ENCODE peak calls at places on chromosome X, in eight cellular contexts. C is GM10248; E is dorsolateral prefrontal cortex; L is D341Med; A is AG09309; D is C1 segment of cervical spinal cord; T is EL; V is activated CD4-positive, alpha-beta T cell treated with anti-CD3 and anti-CD28 coated beads, Interleukin-2, amount 50 U/mL, for 1 hour. R is an unnamed sample.

GRCh38 chrX:104284407-104285000 is 29.8 kb upstream of the ESX1 start:
- DNase-seq in C (no peak), E (no peak), L (no peak), A (no peak), D (no peak), T (peak), V (no peak), R (no peak)

GRCh38 chrX:19855700-19856381 is 31.6 kb downstream of the SH3KBP1 start:
- DNase-seq in C (no peak), E (no peak), L (no peak), A (no peak), D (no peak), T (peak), V (no peak), R (no peak)

GRCh38 chrX:39936886-39937770 is 160.6 kb downstream of the BCOR start:
- DNase-seq in C (peak), E (no peak), L (no peak), A (no peak), D (no peak), T (no peak), V (peak), R (no peak)

GRCh38 chrX:129726307-129727111 is 12.3 kb upstream of the XPNPEP2 start:
- DNase-seq in C (no peak), E (no peak), L (peak), A (no peak), D (peak), T (peak), V (peak), R (no peak)

GRCh38 chrX:78092296-78092695 is 11.8 kb upstream of the PGK1 start:
- DNase-seq in C (no peak), E (no peak), L (peak), A (no peak), D (no peak), T (peak), V (no peak), R (no peak)

GRCh38 chrX:35826503-35826902 is 28.4 kb downstream of the MAGEB16 start:
- DNase-seq in C (no peak), E (no peak), L (no peak), A (no peak), D (no peak), T (no peak), V (no peak), R (no peak)

GRCh38 chrX:71671043-71671829 is 3.9 kb downstream of the LOC101059915 start:
- DNase-seq in C (no peak), E (no peak), L (no peak), A (no peak), D (no peak), T (no peak), V (no peak), R (no peak)

GRCh38 chrX:140767646-140768045 is 58.1 kb downstream of the LINC00632 start:
- DNase-seq in C (no peak), E (no peak), L (no peak), A (no peak), D (no peak), T (peak), V (no peak), R (no peak)

GRCh38 chrX:40291553-40291952 is 193.8 kb upstream of the BCOR start:
- DNase-seq in C (no peak), E (no peak), L (no peak), A (no peak), D (no peak), T (no peak), V (no peak), R (no peak)

GRCh38 chrX:41472231-41472815 is 25.2 kb downstream of the NYX start:
- DNase-seq in C (no peak), E (no peak), L (no peak), A (no peak), D (no peak), T (no peak), V (no peak), R (no peak)

GRCh38 chrX:793216-793770 is 162.7 kb downstream of the SHOX start:
- DNase-seq in C (no peak), E (no peak), L (no peak), A (no peak), D (no peak), T (no peak), V (no peak), R (no peak)

GRCh38 chrX:83535417-83536244 is 27.5 kb downstream of the POU3F4 start:
- DNase-seq in C (no peak), E (no peak), L (no peak), A (no peak), D (no peak), T (no peak), V (no peak), R (no peak)